ENCODE peak calls at places on chromosomes 11 and 22, in five cellular contexts. O is endothelial cell; D is MV-4-11; X is effector memory CD4-positive, alpha-beta T cell; K is choroid plexus epithelial cell. Z is an unnamed sample.

GRCh38 chr11:65479184-65480145 is 19.4 kb upstream of the MALAT1 start:
- DNase-seq in O (no peak), D (no peak), X (no peak), K (peak; percentile 90), Z (no peak)

GRCh38 chr22:44620129-44620840 is 81.7 kb upstream of the PRR5 start:
- DNase-seq in O (peak; percentile 85), D (peak; percentile 84), X (peak; percentile 81), K (peak; percentile 61), Z (peak; percentile 61)

GRCh38 chr11:13577881-13578280 is 82.1 kb upstream of the PTH start:
- DNase-seq in O (no peak), D (no peak), X (no peak), K (no peak), Z (no peak)

GRCh38 chr11:44693654-44694119 is 33.1 kb upstream of the TSPAN18 start:
- DNase-seq in O (no peak), D (no peak), X (no peak), K (no peak), Z (no peak)

GRCh38 chr11:61797263-61797944 is 4.7 kb downstream of the FEN1 start:
- DNase-seq in O (peak; percentile 72), D (peak; percentile 74), X (peak; percentile 62), K (peak; percentile 95), Z (peak; percentile 47)

GRCh38 chr11:11620251-11620965 is 1.4 kb downstream of the GALNT18 start:
- DNase-seq in O (peak; percentile 52), D (no peak), X (no peak), K (no peak), Z (no peak)

GRCh38 chr11:102345923-102346322 is 1.1 kb upstream of the BIRC2 start:
- DNase-seq in O (peak; percentile 26), D (no peak), X (no peak), K (peak; percentile 42), Z (no peak)

GRCh38 chr22:47195156-47195675 is 432.8 kb downstream of the TBC1D22A start:
- DNase-seq in O (no peak), D (no peak), X (no peak), K (no peak), Z (no peak)

GRCh38 chr11:35083181-35084061 is 55.5 kb upstream of the CD44 start:
- DNase-seq in O (no peak), D (peak; percentile 98), X (peak; percentile 60), K (peak; percentile 99), Z (peak; percentile 43)

GRCh38 chr11:68780829-68781228 is 29.5 kb upstream of the TESMIN start:
- DNase-seq in O (peak; percentile 31), D (no peak), X (no peak), K (peak; percentile 14), Z (no peak)

GRCh38 chr22:44881624-44882023 is 128.2 kb downstream of the PHF21B start:
- DNase-seq in O (no peak), D (no peak), X (no peak), K (no peak), Z (no peak)

GRCh38 chr11:112795142-112795815 is 165.9 kb upstream of the NCAM1 start:
- DNase-seq in O (peak; percentile 63), D (no peak), X (peak; percentile 7), K (peak; percentile 60), Z (no peak)

GRCh38 chr11:120142072-120142423 is 4.1 kb upstream of the TRIM29 start:
- DNase-seq in O (no peak), D (no peak), X (no peak), K (no peak), Z (no peak)

Z was measured in activated T-helper 9 cell treated with anti-CD3 and anti-CD28 coated beads, Interleukin-2, amount 50 U/mL, for 16 hours.